ENCODE peak calls at places on chromosomes 1 and 21, in four cellular contexts. S is A549, U is iPS DF 6.9, B is suprapubic skin. M is an unnamed sample.

GRCh38 chr21:14480601-14481000 is 65.5 kb downstream of the SAMSN1 start:
- DNase-seq in S (no peak), U (no peak), B (no peak), M (no peak)

GRCh38 chr1:212221801-212222200 is 63.4 kb upstream of the PPP2R5A start:
- DNase-seq in S (no peak), U (no peak), B (no peak), M (no peak)

GRCh38 chr1:183276386-183276785 is 90.3 kb downstream of the LAMC2 start:
- DNase-seq in S (no peak), U (no peak), B (no peak), M (no peak)

GRCh38 chr1:23558140-23558871 is 995 bp downstream of the ID3 start:
- DNase-seq in S (peak), U (no peak), B (peak), M (peak)

GRCh38 chr1:78840447-78841251 is 165.9 kb downstream of the ADGRL4 start:
- DNase-seq in S (no peak), U (no peak), B (no peak), M (no peak)

GRCh38 chr1:119103764-119104163 is 36.7 kb downstream of the WARS2 start:
- DNase-seq in S (no peak), U (no peak), B (no peak), M (no peak)

GRCh38 chr1:85611390-85611789 is 30.8 kb downstream of the CCN1 start:
- DNase-seq in S (no peak), U (no peak), B (no peak), M (no peak)

GRCh38 chr1:201633811-201634210 is 94.9 kb downstream of the NAV1 start:
- DNase-seq in S (no peak), U (no peak), B (no peak), M (no peak)

GRCh38 chr21:19508442-19508841 is 1104.9 kb upstream of the TMPRSS15 start:
- DNase-seq in S (no peak), U (no peak), B (no peak), M (no peak)

GRCh38 chr1:27144349-27144748 is 10.6 kb downstream of the SLC9A1 start:
- DNase-seq in S (no peak), U (no peak), B (peak), M (no peak)

GRCh38 chr1:3064901-3065300 is 4.1 kb upstream of the PRDM16 start:
- DNase-seq in S (no peak), U (no peak), B (no peak), M (no peak)

GRCh38 chr21:26389971-26390641 is 183.0 kb downstream of the CYYR1 start:
- DNase-seq in S (peak), U (no peak), B (no peak), M (no peak)

GRCh38 chr21:31459457-31459856 is 115.4 kb upstream of the TIAM1 start:
- DNase-seq in S (peak), U (no peak), B (no peak), M (no peak)

GRCh38 chr1:40197656-40198055 is 36.5 kb downstream of the RLF start:
- DNase-seq in S (no peak), U (no peak), B (no peak), M (no peak)

GRCh38 chr1:169546087-169546995 is 39.9 kb downstream of the F5 start:
- DNase-seq in S (peak), U (peak), B (peak), M (no peak)

GRCh38 chr1:55997550-55997949 is 581.8 kb downstream of the PLPP3 start:
- DNase-seq in S (no peak), U (no peak), B (no peak), M (no peak)

GRCh38 chr1:37277366-37277765 is 197.0 kb upstream of the ZC3H12A start:
- DNase-seq in S (no peak), U (no peak), B (no peak), M (no peak)

GRCh38 chr1:37284053-37284452 is 190.3 kb upstream of the ZC3H12A start:
- DNase-seq in S (no peak), U (no peak), B (no peak), M (no peak)

GRCh38 chr1:37286881-37287280 is 187.5 kb upstream of the ZC3H12A start:
- DNase-seq in S (no peak), U (no peak), B (no peak), M (no peak)

GRCh38 chr1:37282763-37283162 is 191.6 kb upstream of the ZC3H12A start:
- DNase-seq in S (no peak), U (no peak), B (no peak), M (no peak)
- H3K4me3 ChIP-seq in S (no peak), U (no peak), B (no peak), M (no peak)

GRCh38 chr1:209871430-209871829 is 43.7 kb downstream of the UTP25 start:
- DNase-seq in S (no peak), U (no peak), B (no peak), M (no peak)
- H3K4me3 ChIP-seq in S (no peak), U (no peak), B (no peak), M (no peak)

GRCh38 chr1:93692451-93692861 is 10.8 kb upstream of the BCAR3 start:
- DNase-seq in S (peak), U (no peak), B (no peak), M (no peak)

GRCh38 chr1:93690921-93691789 is 9.5 kb upstream of the BCAR3 start:
- DNase-seq in S (no peak), U (no peak), B (no peak), M (no peak)

GRCh38 chr1:93692001-93692400 is 10.4 kb upstream of the BCAR3 start:
- DNase-seq in S (no peak), U (no peak), B (no peak), M (no peak)

GRCh38 chr1:93690341-93690740 is 8.7 kb upstream of the BCAR3 start:
- DNase-seq in S (no peak), U (no peak), B (no peak), M (no peak)

GRCh38 chr1:93689521-93690223 is 8.0 kb upstream of the BCAR3 start:
- DNase-seq in S (no peak), U (no peak), B (no peak), M (no peak)
- H3K4me3 ChIP-seq in S (no peak), U (no peak), B (no peak), M (no peak)

GRCh38 chr21:23541571-23541970 is 2065.7 kb downstream of the MRPL39 start:
- DNase-seq in S (no peak), U (no peak), B (no peak), M (no peak)
- H3K4me3 ChIP-seq in S (no peak), U (no peak), B (no peak), M (no peak)

GRCh38 chr21:46491553-46491952 is 32.9 kb downstream of the DIP2A start:
- DNase-seq in S (no peak), U (no peak), B (no peak), M (no peak)

GRCh38 chr21:46489162-46489663 is 30.5 kb downstream of the DIP2A start:
- DNase-seq in S (no peak), U (no peak), B (no peak), M (no peak)

GRCh38 chr21:46493828-46494227 is 35.1 kb downstream of the DIP2A start:
- DNase-seq in S (no peak), U (no peak), B (no peak), M (no peak)

GRCh38 chr21:46489800-46490199 is 31.1 kb downstream of the DIP2A start:
- DNase-seq in S (no peak), U (no peak), B (no peak), M (no peak)

DNA sequence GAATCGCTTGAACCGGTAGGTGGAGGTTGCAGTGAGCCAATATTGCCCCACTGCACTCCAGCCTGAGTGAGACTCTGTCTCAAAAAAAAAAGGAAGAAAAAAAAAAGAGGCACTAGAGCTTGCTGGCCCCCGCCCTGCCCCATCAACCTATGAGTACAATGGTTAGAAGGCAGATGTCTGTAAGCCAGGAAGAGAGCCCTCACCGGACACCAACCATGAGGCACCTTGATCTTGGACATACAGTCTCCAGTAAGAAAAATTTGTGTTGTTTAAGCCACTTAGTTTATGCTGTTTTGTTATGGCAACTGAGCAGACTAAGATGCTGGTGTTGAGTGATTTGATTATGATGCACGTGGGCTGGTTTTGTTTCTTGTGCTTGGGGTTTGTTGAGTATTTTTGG is 34.2 kb downstream of the DIP2A start:
- DNase-seq in S (no peak), U (no peak), B (no peak), M (no peak)
- H3K4me3 ChIP-seq in S (no peak), U (no peak), B (no peak), M (no peak)

GRCh38 chr1:41363632-41364320 is 2.5 kb downstream of the FOXO6 start:
- DNase-seq in S (no peak), U (no peak), B (no peak), M (no peak)

GRCh38 chr1:41361028-41361494 is at the start of gene FOXO6:
- DNase-seq in S (peak), U (peak), B (peak), M (peak)

GRCh38 chr1:41362749-41363631 is 1.8 kb downstream of the FOXO6 start:
- DNase-seq in S (no peak), U (no peak), B (no peak), M (no peak)

GRCh38 chr1:41361495-41362356 is 492 bp downstream of the FOXO6 start:
- DNase-seq in S (no peak), U (no peak), B (peak), M (no peak)

GRCh38 chr1:41362357-41362721 is 1.1 kb downstream of the FOXO6 start:
- DNase-seq in S (no peak), U (no peak), B (no peak), M (no peak)
- H3K4me3 ChIP-seq in S (peak), U (peak), B (peak), M (peak)

GRCh38 chr1:66342707-66343106 is 191.2 kb upstream of the SGIP1 start:
- DNase-seq in S (no peak), U (no peak), B (no peak), M (no peak)
- H3K4me3 ChIP-seq in S (no peak), U (no peak), B (no peak), M (no peak)